ENCODE peak calls at places on chromosome 22, in seven cellular contexts. One of them, this sample, is unnamed.

GRCh38 chr22:37418627-37419369 is 8.5 kb downstream of the ELFN2 start:
- DNase-seq in ELF-1: no peak
- DNase-seq in Caco-2: no peak
- DNase-seq in GM18507: no peak
- DNase-seq in left ventricle myocardium inferior: no peak
- DNase-seq in stomach: no peak
- DNase-seq in astrocyte of the spinal cord: no peak
- DNase-seq in this sample: no peak

GRCh38 chr22:16949561-16949960 is 58.5 kb downstream of the GAB4 start:
- DNase-seq in ELF-1: no peak
- DNase-seq in Caco-2: no peak
- DNase-seq in GM18507: no peak
- DNase-seq in left ventricle myocardium inferior: no peak
- DNase-seq in stomach: no peak
- DNase-seq in astrocyte of the spinal cord: no peak
- DNase-seq in this sample: no peak

GRCh38 chr22:35411112-35411511 is 11.2 kb downstream of the MCM5 start:
- DNase-seq in ELF-1: no peak
- DNase-seq in Caco-2: no peak
- DNase-seq in GM18507: peak; percentile 36
- DNase-seq in left ventricle myocardium inferior: no peak
- DNase-seq in stomach: no peak
- DNase-seq in astrocyte of the spinal cord: no peak
- DNase-seq in this sample: no peak

GRCh38 chr22:20271114-20271994 is 3.2 kb upstream of the RTN4R start:
- DNase-seq in ELF-1: no peak
- DNase-seq in Caco-2: no peak
- DNase-seq in GM18507: no peak
- DNase-seq in left ventricle myocardium inferior: no peak
- DNase-seq in stomach: no peak
- DNase-seq in astrocyte of the spinal cord: no peak
- DNase-seq in this sample: peak; percentile 47

GRCh38 chr22:49703990-49704344 is 123.7 kb downstream of the BRD1 start:
- DNase-seq in ELF-1: no peak
- DNase-seq in Caco-2: no peak
- DNase-seq in GM18507: no peak
- DNase-seq in left ventricle myocardium inferior: no peak
- DNase-seq in stomach: no peak
- DNase-seq in astrocyte of the spinal cord: no peak
- DNase-seq in this sample: no peak

GRCh38 chr22:45553333-45554039 is 50.8 kb downstream of the FBLN1 start:
- DNase-seq in ELF-1: peak; percentile 92
- DNase-seq in Caco-2: peak; percentile 74
- DNase-seq in GM18507: peak; percentile 48
- DNase-seq in left ventricle myocardium inferior: peak; percentile 77
- DNase-seq in stomach: peak; percentile 68
- DNase-seq in astrocyte of the spinal cord: peak; percentile 92
- DNase-seq in this sample: no peak

GRCh38 chr22:44693756-44694155 is 8.2 kb upstream of the PRR5 start:
- DNase-seq in ELF-1: no peak
- DNase-seq in Caco-2: no peak
- DNase-seq in GM18507: no peak
- DNase-seq in left ventricle myocardium inferior: no peak
- DNase-seq in stomach: no peak
- DNase-seq in astrocyte of the spinal cord: no peak
- DNase-seq in this sample: no peak

GRCh38 chr22:24426436-24426835 is 963 bp upstream of the ADORA2A start:
- DNase-seq in ELF-1: no peak
- DNase-seq in Caco-2: no peak
- DNase-seq in GM18507: no peak
- DNase-seq in left ventricle myocardium inferior: no peak
- DNase-seq in stomach: no peak
- DNase-seq in astrocyte of the spinal cord: no peak
- DNase-seq in this sample: no peak

GRCh38 chr22:40345801-40346177 is 511 bp upstream of the ADSL start:
- DNase-seq in ELF-1: no peak
- DNase-seq in Caco-2: peak; percentile 45
- DNase-seq in GM18507: peak; percentile 20
- DNase-seq in left ventricle myocardium inferior: no peak
- DNase-seq in stomach: peak; percentile 49
- DNase-seq in astrocyte of the spinal cord: no peak
- DNase-seq in this sample: peak; percentile 63